ENCODE peak calls at places on chromosomes 2 and 18, in four cellular contexts. One of them, this sample, is unnamed.

GRCh38 chr18:43582120-43582519 is 304.8 kb upstream of the SYT4 start:
- DNase-seq in endodermal cell: no peak
- DNase-seq in AG04450: no peak
- DNase-seq in lower lobe of right lung: no peak
- DNase-seq in this sample: no peak

GRCh38 chr18:64283059-64283458 is 134.2 kb upstream of the LINC00305 start:
- DNase-seq in endodermal cell: no peak
- DNase-seq in AG04450: no peak
- DNase-seq in lower lobe of right lung: no peak
- DNase-seq in this sample: no peak

GRCh38 chr2:73981081-73981968 is 3.4 kb upstream of the TET3 start:
- DNase-seq in endodermal cell: peak
- DNase-seq in AG04450: no peak
- DNase-seq in lower lobe of right lung: peak
- DNase-seq in this sample: peak

GRCh38 chr2:209763106-209763505 is 8.5 kb upstream of the UNC80 start:
- DNase-seq in endodermal cell: no peak
- DNase-seq in AG04450: no peak
- DNase-seq in lower lobe of right lung: no peak
- DNase-seq in this sample: no peak

GRCh38 chr18:25962176-25962575 is 128.2 kb downstream of the SS18 start:
- DNase-seq in endodermal cell: no peak
- DNase-seq in AG04450: no peak
- DNase-seq in lower lobe of right lung: no peak
- DNase-seq in this sample: no peak

GRCh38 chr2:221447310-221447709 is 124.8 kb downstream of the EPHA4 start:
- DNase-seq in endodermal cell: peak
- DNase-seq in AG04450: no peak
- DNase-seq in lower lobe of right lung: no peak
- DNase-seq in this sample: no peak

GRCh38 chr2:96092896-96093295 is 23.5 kb downstream of the ADRA2B start:
- DNase-seq in endodermal cell: no peak
- DNase-seq in AG04450: no peak
- DNase-seq in lower lobe of right lung: peak
- DNase-seq in this sample: no peak

GRCh38 chr18:25147878-25148488 is 204.0 kb downstream of the ZNF521 start:
- DNase-seq in endodermal cell: no peak
- DNase-seq in AG04450: no peak
- DNase-seq in lower lobe of right lung: no peak
- DNase-seq in this sample: no peak

GRCh38 chr2:70961648-70961994 is 16.8 kb upstream of the ANKRD53 start:
- DNase-seq in endodermal cell: no peak
- DNase-seq in AG04450: no peak
- DNase-seq in lower lobe of right lung: no peak
- DNase-seq in this sample: no peak

GRCh38 chr2:69817739-69818494 is 11.5 kb upstream of the GMCL1 start:
- DNase-seq in endodermal cell: no peak
- DNase-seq in AG04450: no peak
- DNase-seq in lower lobe of right lung: no peak
- DNase-seq in this sample: no peak

GRCh38 chr2:15082105-15083058 is 449.9 kb downstream of the LRATD1 start:
- DNase-seq in endodermal cell: no peak
- DNase-seq in AG04450: no peak
- DNase-seq in lower lobe of right lung: no peak
- DNase-seq in this sample: no peak

GRCh38 chr2:229880892-229881553 is 40.8 kb downstream of the TRIP12 start:
- DNase-seq in endodermal cell: no peak
- DNase-seq in AG04450: no peak
- DNase-seq in lower lobe of right lung: no peak
- DNase-seq in this sample: no peak

GRCh38 chr2:232444409-232445148 is 11.4 kb upstream of the ALPI start:
- DNase-seq in endodermal cell: peak
- DNase-seq in AG04450: peak
- DNase-seq in lower lobe of right lung: peak
- DNase-seq in this sample: peak

GRCh38 chr2:222904557-222905258 is 43.9 kb downstream of the ACSL3 start:
- DNase-seq in endodermal cell: no peak
- DNase-seq in AG04450: peak
- DNase-seq in lower lobe of right lung: no peak
- DNase-seq in this sample: no peak

GRCh38 chr2:190822038-190822437 is 58.6 kb upstream of the GLS start:
- DNase-seq in endodermal cell: no peak
- DNase-seq in AG04450: no peak
- DNase-seq in lower lobe of right lung: no peak
- DNase-seq in this sample: no peak

GRCh38 chr2:162217596-162217995 is 25.6 kb downstream of the FAP start:
- DNase-seq in endodermal cell: no peak
- DNase-seq in AG04450: peak
- DNase-seq in lower lobe of right lung: no peak
- DNase-seq in this sample: no peak

GRCh38 chr2:167134381-167135072 is 246.2 kb downstream of the XIRP2 start:
- DNase-seq in endodermal cell: no peak
- DNase-seq in AG04450: peak
- DNase-seq in lower lobe of right lung: no peak
- DNase-seq in this sample: no peak

GRCh38 chr2:126886201-126886905 is 12.3 kb upstream of the TEX51 start:
- DNase-seq in endodermal cell: peak
- DNase-seq in AG04450: peak
- DNase-seq in lower lobe of right lung: peak
- DNase-seq in this sample: peak

GRCh38 chr2:98187194-98187593 is 100.2 kb downstream of the VWA3B start:
- DNase-seq in endodermal cell: no peak
- DNase-seq in AG04450: no peak
- DNase-seq in lower lobe of right lung: no peak
- DNase-seq in this sample: no peak

GRCh38 chr2:151805961-151806360 is 22.3 kb downstream of the ARL5A start:
- DNase-seq in endodermal cell: no peak
- DNase-seq in AG04450: no peak
- DNase-seq in lower lobe of right lung: no peak
- DNase-seq in this sample: no peak

DNA sequence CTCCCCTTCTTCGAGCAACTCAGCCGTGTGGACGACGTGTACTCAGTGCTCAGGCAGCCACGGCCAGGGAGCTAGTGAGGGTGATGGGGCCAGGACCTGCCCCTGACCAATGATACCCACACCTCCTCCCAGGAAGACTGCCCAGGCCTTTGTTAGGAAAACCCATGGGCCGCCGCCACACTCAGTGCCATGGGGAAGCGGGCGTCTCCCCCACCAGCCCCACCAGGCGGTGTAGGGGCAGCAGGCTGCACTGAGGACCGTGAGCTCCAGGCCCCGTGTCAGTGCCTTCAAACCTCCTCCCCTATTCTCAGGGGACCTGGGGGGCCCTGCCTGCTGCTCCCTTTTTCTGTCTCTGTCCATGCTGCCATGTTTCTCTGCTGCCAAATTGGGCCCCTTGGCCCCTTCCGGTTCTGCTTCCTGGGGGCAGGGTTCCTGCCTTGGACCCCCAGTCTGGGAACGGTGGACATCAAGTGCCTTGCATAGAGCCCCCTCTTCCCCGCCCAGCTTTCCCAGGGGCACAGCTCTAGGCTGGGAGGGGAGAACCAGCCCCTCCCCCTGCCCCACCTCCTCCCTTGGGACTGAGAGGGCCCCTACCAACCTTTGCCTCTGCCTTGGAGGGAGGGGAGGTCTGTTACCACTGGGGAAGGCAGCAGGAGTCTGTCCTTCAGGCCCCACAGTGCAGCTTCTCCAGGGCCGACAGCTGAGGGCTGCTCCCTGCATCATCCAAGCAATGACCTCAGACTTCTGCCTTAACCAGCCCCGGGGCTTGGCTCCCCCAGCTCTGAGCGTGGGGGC is 4.9 kb downstream of the CTDSP1 start:
- DNase-seq in endodermal cell: no peak
- DNase-seq in AG04450: no peak
- DNase-seq in lower lobe of right lung: no peak
- DNase-seq in this sample: peak
- H3K27ac ChIP-seq in endodermal cell: no peak
- H3K27ac ChIP-seq in AG04450: peak
- H3K27ac ChIP-seq in lower lobe of right lung: peak
- H3K27ac ChIP-seq in this sample: no peak

GRCh38 chr2:45843136-45843535 is 191.7 kb downstream of the PRKCE start:
- DNase-seq in endodermal cell: no peak
- DNase-seq in AG04450: no peak
- DNase-seq in lower lobe of right lung: no peak
- DNase-seq in this sample: no peak

GRCh38 chr2:45841752-45842407 is 190.4 kb downstream of the PRKCE start:
- DNase-seq in endodermal cell: no peak
- DNase-seq in AG04450: no peak
- DNase-seq in lower lobe of right lung: no peak
- DNase-seq in this sample: no peak

GRCh38 chr2:45840481-45840880 is 189.0 kb downstream of the PRKCE start:
- DNase-seq in endodermal cell: no peak
- DNase-seq in AG04450: no peak
- DNase-seq in lower lobe of right lung: no peak
- DNase-seq in this sample: no peak

GRCh38 chr2:45845566-45845965 is 194.1 kb downstream of the PRKCE start:
- DNase-seq in endodermal cell: no peak
- DNase-seq in AG04450: no peak
- DNase-seq in lower lobe of right lung: no peak
- DNase-seq in this sample: no peak

GRCh38 chr2:45845058-45845457 is 193.6 kb downstream of the PRKCE start:
- DNase-seq in endodermal cell: no peak
- DNase-seq in AG04450: no peak
- DNase-seq in lower lobe of right lung: no peak
- DNase-seq in this sample: no peak
- H3K27ac ChIP-seq in endodermal cell: no peak
- H3K27ac ChIP-seq in AG04450: no peak
- H3K27ac ChIP-seq in lower lobe of right lung: no peak
- H3K27ac ChIP-seq in this sample: no peak

GRCh38 chr2:189538402-189538801 is 42.2 kb downstream of the SLC40A1 start:
- DNase-seq in endodermal cell: no peak
- DNase-seq in AG04450: no peak
- DNase-seq in lower lobe of right lung: no peak
- DNase-seq in this sample: no peak

GRCh38 chr2:189534854-189535253 is 45.7 kb downstream of the SLC40A1 start:
- DNase-seq in endodermal cell: no peak
- DNase-seq in AG04450: peak
- DNase-seq in lower lobe of right lung: no peak
- DNase-seq in this sample: no peak

GRCh38 chr2:189533274-189534035 is 47.1 kb downstream of the SLC40A1 start:
- DNase-seq in endodermal cell: no peak
- DNase-seq in AG04450: no peak
- DNase-seq in lower lobe of right lung: no peak
- DNase-seq in this sample: no peak

GRCh38 chr2:189536830-189537229 is 43.8 kb downstream of the SLC40A1 start:
- DNase-seq in endodermal cell: no peak
- DNase-seq in AG04450: no peak
- DNase-seq in lower lobe of right lung: no peak
- DNase-seq in this sample: no peak

GRCh38 chr2:189535433-189535832 is 45.2 kb downstream of the SLC40A1 start:
- DNase-seq in endodermal cell: no peak
- DNase-seq in AG04450: no peak
- DNase-seq in lower lobe of right lung: no peak
- DNase-seq in this sample: no peak
- H3K27ac ChIP-seq in endodermal cell: no peak
- H3K27ac ChIP-seq in AG04450: no peak
- H3K27ac ChIP-seq in lower lobe of right lung: no peak
- H3K27ac ChIP-seq in this sample: no peak

GRCh38 chr2:225017713-225018112 is 24.6 kb downstream of the DOCK10 start:
- DNase-seq in endodermal cell: no peak
- DNase-seq in AG04450: no peak
- DNase-seq in lower lobe of right lung: no peak
- DNase-seq in this sample: no peak

GRCh38 chr2:225017098-225017685 is 25.1 kb downstream of the DOCK10 start:
- DNase-seq in endodermal cell: no peak
- DNase-seq in AG04450: no peak
- DNase-seq in lower lobe of right lung: no peak
- DNase-seq in this sample: no peak

GRCh38 chr2:225020157-225020864 is 22.0 kb downstream of the DOCK10 start:
- DNase-seq in endodermal cell: no peak
- DNase-seq in AG04450: no peak
- DNase-seq in lower lobe of right lung: no peak
- DNase-seq in this sample: no peak

GRCh38 chr2:225022188-225022587 is 20.1 kb downstream of the DOCK10 start:
- DNase-seq in endodermal cell: no peak
- DNase-seq in AG04450: no peak
- DNase-seq in lower lobe of right lung: no peak
- DNase-seq in this sample: no peak

GRCh38 chr2:225019100-225019499 is 23.2 kb downstream of the DOCK10 start:
- DNase-seq in endodermal cell: no peak
- DNase-seq in AG04450: no peak
- DNase-seq in lower lobe of right lung: no peak
- DNase-seq in this sample: no peak
- H3K27ac ChIP-seq in endodermal cell: no peak
- H3K27ac ChIP-seq in AG04450: no peak
- H3K27ac ChIP-seq in lower lobe of right lung: no peak
- H3K27ac ChIP-seq in this sample: no peak